ENCODE peak calls at places on chromosomes 11 and 22, in eight cellular contexts. Y is A549, M is NB4, P is HepG2, L is WTC11, A is K562, J is endothelial cell of umbilical vein, W is H1. R is an unnamed sample.

GRCh38 chr11:107969219-107969618 is 39.5 kb upstream of the CUL5 start:
- DNase-seq in W (no peak), A (peak), J (no peak), L (no peak), M (no peak), Y (peak), P (no peak), R (peak)

GRCh38 chr11:122998727-122999370 is 17.2 kb upstream of the BSX start:
- DNase-seq in W (peak), J (no peak), M (no peak), L (no peak), A (no peak), Y (no peak), P (no peak), R (no peak)

GRCh38 chr22:37183432-37184379 is 4.3 kb downstream of the C1QTNF6 start:
- DNase-seq in M (no peak), P (no peak), Y (no peak), J (no peak), W (no peak), L (no peak), A (no peak), R (no peak)

GRCh38 chr11:462107-462890 is 12.2 kb downstream of the PTDSS2 start:
- DNase-seq in W (no peak), P (no peak), A (no peak), M (no peak), J (no peak), Y (no peak), L (no peak), R (no peak)

GRCh38 chr11:64181506-64182411 is 4.2 kb upstream of the STIP1 start:
- DNase-seq in L (peak), Y (peak), A (peak), P (peak), W (peak), J (peak), M (peak), R (peak)

GRCh38 chr11:46200537-46201281 is 76.8 kb upstream of the CREB3L1 start:
- DNase-seq in L (no peak), W (peak), M (no peak), P (no peak), J (no peak), Y (no peak), A (no peak), R (no peak)

GRCh38 chr22:48719978-48720661 is 1107.6 kb downstream of the BRD1 start:
- DNase-seq in J (no peak), Y (no peak), W (peak), L (peak), P (no peak), A (peak), M (peak), R (no peak)

GRCh38 chr11:121672630-121673487 is 220.1 kb upstream of the SORL1-AS1 start:
- DNase-seq in W (no peak), P (no peak), Y (no peak), L (no peak), J (no peak), A (no peak), M (no peak), R (no peak)

GRCh38 chr11:131537196-131537595 is 166.8 kb downstream of the NTM start:
- DNase-seq in L (no peak), P (no peak), W (no peak), M (no peak), J (no peak), Y (no peak), A (peak), R (no peak)

GRCh38 chr11:73322111-73322985 is 14.3 kb downstream of the ARHGEF17 start:
- DNase-seq in W (no peak), P (no peak), Y (no peak), A (no peak), J (peak), L (no peak), M (peak), R (no peak)

GRCh38 chr11:69385466-69385820 is 91.5 kb downstream of the MYEOV start:
- DNase-seq in P (no peak), M (no peak), W (no peak), L (no peak), Y (no peak), J (no peak), A (no peak), R (no peak)

GRCh38 chr11:34147581-34147980 is 42.2 kb downstream of the NAT10 start:
- DNase-seq in Y (no peak), W (no peak), J (no peak), M (no peak), L (no peak), P (no peak), A (no peak), R (no peak)

GRCh38 chr11:34600339-34601084 is 20.4 kb upstream of the EHF start:
- DNase-seq in M (no peak), Y (peak), J (no peak), P (peak), L (no peak), W (no peak), A (peak), R (peak)

GRCh38 chr11:48108231-48109045 is 108.2 kb upstream of the OR4B1 start:
- DNase-seq in W (peak), A (no peak), L (no peak), J (no peak), P (no peak), M (peak), Y (no peak), R (no peak)

GRCh38 chr11:48109046-48109666 is 107.5 kb upstream of the OR4B1 start:
- DNase-seq in L (no peak), A (peak), P (peak), M (peak), Y (peak), J (peak), W (peak), R (peak)

GRCh38 chr11:48106166-48106565 is 110.4 kb upstream of the OR4B1 start:
- DNase-seq in L (no peak), M (no peak), J (no peak), A (no peak), W (no peak), P (no peak), Y (no peak), R (no peak)

GRCh38 chr11:48105096-48105990 is 111.3 kb upstream of the OR4B1 start:
- DNase-seq in Y (no peak), A (no peak), J (no peak), L (no peak), P (no peak), W (no peak), M (no peak), R (no peak)

GRCh38 chr11:48107188-48107704 is 109.4 kb upstream of the OR4B1 start:
- DNase-seq in Y (no peak), M (peak), J (no peak), P (no peak), W (no peak), A (no peak), L (no peak), R (no peak)
- TF ChIP-seq MAX in Y (no peak), M (no peak), J (no peak), P (no peak), W (no peak), A (no peak), L (no peak), R (no peak)

DNA sequence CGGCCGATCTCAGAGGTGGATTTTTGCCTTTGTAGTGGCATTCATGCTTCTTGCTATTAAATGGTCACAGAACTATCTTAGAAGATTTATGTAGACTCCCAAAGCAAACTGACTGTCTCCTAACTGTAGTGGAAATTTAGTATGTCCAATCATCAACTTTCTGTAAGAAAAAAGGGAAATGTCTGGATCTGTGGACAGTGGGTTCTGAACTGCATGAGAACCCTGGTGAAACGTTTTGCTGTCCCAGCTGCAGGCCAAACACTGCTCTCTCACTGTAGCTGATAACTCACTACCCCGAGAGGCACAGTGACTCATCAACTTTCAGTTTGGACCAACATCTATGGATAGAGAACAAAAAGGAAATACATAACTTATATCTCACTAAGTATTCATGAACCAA is 387.1 kb downstream of the SOX6 start:
- DNase-seq in L (no peak), P (peak), Y (peak), J (peak), W (no peak), A (peak), M (peak), R (no peak)
- TF ChIP-seq MAX in L (no peak), P (no peak), Y (peak), J (no peak), W (no peak), A (no peak), M (no peak), R (no peak)

DNA sequence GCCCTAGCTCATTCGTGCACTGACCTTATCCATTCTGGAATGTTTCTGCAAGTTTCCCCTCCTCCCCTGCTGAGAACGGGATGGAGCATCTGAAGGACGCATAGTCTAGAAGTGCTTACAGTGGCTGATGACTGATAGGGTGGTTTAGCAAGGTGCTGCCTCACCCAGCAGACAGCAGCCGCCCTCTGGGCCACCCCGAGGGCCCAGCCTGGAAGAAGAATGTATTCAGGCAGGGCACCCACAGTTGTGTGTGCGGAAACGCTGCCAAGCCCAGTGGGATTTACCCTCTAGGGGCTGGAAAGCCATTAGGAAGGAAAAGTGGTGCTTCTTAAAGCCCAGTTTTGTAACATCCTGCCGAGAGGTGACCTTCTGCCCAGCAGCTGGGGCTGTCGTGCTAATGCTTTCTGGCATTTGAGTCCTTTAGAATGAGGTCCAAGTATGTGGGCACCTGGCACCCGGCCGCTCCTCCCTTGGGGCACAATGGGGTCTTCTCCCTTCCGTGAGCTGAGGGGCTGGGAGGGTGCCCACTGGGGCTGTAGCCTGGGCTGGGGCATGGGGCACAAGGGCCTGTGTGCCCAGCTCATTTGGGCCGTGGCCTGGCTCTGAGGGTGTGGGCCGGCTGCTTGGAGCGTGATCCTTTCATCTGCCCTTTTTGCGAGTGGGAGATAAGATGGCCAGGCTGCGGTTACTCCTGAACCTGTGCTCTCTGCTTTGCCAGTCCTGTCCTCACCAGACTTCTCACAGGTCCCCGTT is 14.4 kb downstream of the FBLN1 start:
- DNase-seq in L (no peak), P (no peak), J (no peak), Y (peak), W (no peak), A (no peak), M (no peak), R (no peak)
- TF ChIP-seq MAX in L (no peak), P (no peak), J (no peak), Y (no peak), W (no peak), A (no peak), M (no peak), R (no peak)

DNA sequence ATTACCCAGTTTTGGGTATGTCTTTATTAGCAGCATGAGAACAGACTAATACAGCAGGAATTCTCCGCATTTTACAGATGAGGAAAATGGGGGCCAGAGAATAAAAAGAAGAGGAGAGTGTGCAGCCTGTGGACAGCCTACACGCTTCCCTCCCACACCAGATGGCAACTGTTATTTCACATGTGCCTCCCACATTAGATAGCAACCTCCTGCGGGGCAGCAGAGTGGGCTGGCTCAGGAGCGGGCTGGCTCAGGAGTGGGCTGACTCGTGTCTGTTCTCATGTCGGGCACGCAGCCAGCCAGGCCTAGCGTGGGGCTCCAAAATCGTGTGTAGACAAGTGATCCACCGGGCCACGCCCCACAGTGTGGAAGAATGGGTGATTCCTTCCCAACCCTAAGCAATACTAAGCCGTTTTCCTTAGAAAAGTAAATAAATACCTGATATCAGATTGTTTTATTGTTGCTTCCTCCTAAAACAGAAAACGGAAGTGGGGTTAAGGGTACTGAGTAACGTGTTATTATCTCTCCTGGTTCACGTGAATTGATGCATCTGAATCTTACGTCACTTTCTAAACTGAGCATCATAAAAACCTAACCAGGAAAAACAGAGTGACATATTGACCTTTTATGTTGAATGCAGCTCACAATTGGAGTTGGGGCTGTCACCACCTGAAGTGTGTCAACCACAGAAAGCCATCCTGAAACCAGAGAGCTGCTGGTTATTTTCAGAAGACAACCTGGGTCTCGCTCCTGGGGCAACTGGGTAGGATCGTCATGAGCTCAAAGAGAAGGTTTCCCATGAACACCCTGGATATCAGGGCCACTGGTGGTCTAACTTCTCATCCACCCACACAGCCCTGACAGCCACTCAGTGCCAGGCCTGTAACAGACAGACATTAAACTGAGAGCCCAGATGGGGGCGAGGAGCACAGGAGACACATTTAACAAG is 3.3 kb downstream of the TTLL1 start:
- DNase-seq in M (no peak), A (no peak), Y (no peak), P (no peak), L (no peak), J (no peak), W (no peak), R (no peak)
- TF ChIP-seq MAX in M (no peak), A (no peak), Y (no peak), P (no peak), L (no peak), J (no peak), W (no peak), R (no peak)

GRCh38 chr22:39243443-39244072 is 1.2 kb downstream of the PDGFB start:
- DNase-seq in J (no peak), Y (peak), W (peak), M (no peak), P (peak), A (no peak), L (no peak), R (no peak)

GRCh38 chr22:39244496-39245129 is at the start of gene PDGFB:
- DNase-seq in W (no peak), L (no peak), A (peak), M (peak), P (no peak), J (peak), Y (peak), R (no peak)

GRCh38 chr22:39242809-39243442 is 1.9 kb downstream of the PDGFB start:
- DNase-seq in P (peak), L (peak), Y (no peak), A (no peak), M (no peak), J (no peak), W (peak), R (no peak)

GRCh38 chr22:39245130-39246039 is 603 bp upstream of the PDGFB start:
- DNase-seq in Y (peak), L (no peak), M (no peak), W (no peak), A (no peak), P (no peak), J (no peak), R (no peak)

DNA sequence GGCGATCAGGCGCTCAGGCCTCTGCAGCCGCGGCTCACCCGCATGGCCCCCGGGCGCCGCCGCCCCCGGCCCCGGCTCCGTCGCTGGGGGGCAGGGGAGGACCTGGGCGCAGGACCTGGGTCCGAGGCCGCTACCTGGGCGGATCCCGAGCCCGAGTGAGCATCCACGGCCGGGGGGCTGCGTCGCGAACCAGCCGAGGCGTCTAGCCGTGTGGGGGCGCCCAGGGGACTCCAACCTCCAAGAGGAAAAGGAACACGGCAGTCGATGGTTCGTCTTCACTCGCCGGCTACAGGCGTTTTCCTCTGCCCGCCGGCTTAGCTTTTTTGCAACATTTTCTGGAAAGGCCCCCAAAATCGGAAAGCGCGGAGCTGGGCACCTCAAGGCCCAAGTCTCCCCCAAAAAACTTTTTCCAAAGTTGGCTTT is 698 bp downstream of the PDGFB start:
- DNase-seq in W (peak), P (no peak), J (no peak), L (no peak), Y (peak), M (no peak), A (no peak), R (no peak)
- TF ChIP-seq MAX in W (no peak), P (no peak), J (no peak), L (no peak), Y (no peak), M (no peak), A (no peak), R (no peak)

DNA sequence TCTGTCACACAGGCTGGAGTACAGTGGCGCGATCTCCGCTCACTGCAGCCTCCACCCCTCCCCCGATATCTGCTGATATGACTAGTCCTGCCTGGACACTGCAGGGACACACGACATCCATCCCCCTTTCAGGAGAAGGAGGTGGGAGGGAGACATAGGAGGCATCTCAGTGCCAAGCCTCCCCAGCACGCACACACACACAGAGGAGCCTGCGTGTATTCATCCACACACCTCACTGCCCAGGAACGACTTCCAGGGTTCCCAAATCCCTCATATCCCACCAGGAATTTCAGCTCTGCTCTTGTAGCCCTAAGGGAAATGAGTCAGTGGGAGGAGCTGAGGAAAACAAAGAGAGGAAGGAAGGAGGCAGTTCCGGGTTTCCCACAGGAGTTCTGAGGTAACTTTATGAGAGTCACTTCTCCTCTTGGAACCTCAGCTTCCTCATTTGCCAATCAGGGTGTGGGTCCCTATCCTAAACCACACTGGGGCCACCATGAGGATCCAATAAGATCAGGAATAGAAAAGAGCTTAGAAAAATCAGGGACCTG is 37.2 kb upstream of the ACER3 start:
- DNase-seq in L (no peak), Y (peak), J (peak), P (peak), W (peak), A (peak), M (peak), R (peak)
- TF ChIP-seq MAX in L (no peak), Y (no peak), J (no peak), P (no peak), W (no peak), A (no peak), M (no peak), R (peak)

GRCh38 chr22:23088199-23088604 is 17.9 kb downstream of the GNAZ start:
- DNase-seq in M (no peak), A (peak), Y (no peak), J (no peak), L (peak), P (no peak), W (peak), R (no peak)
- TF ChIP-seq MAX in M (no peak), A (no peak), Y (no peak), J (no peak), L (no peak), P (no peak), W (no peak), R (no peak)

GRCh38 chr11:27241316-27242122 is 121.5 kb downstream of the CCDC34 start:
- DNase-seq in P (no peak), M (no peak), J (no peak), Y (peak), A (peak), W (no peak), L (no peak), R (no peak)
- TF ChIP-seq MAX in P (no peak), M (no peak), J (no peak), Y (no peak), A (no peak), W (no peak), L (no peak), R (no peak)